ENCODE peak calls at places on chromosomes 16 and 17, in seven cellular contexts. D is CD4-positive, CD25-positive, alpha-beta regulatory T cell; C is Peyer's patch; J is transverse colon; W is effector memory CD4-positive, alpha-beta T cell; V is fibroblast of lung; I is mammary epithelial cell. P is an unnamed sample. For H3K27me3 and H3K9me3, the result is how much of the 10 kb centered on the place peaks cover.

GRCh38 chr16:81630632-81631026 is 148.5 kb upstream of the PLCG2 start:
- DNase-seq in D (no peak), C (no peak), J (no peak), W (no peak), V (no peak), I (no peak), P (no peak)

GRCh38 chr16:8874388-8874787 is 5.6 kb upstream of the CARHSP1 start:
- DNase-seq in D (no peak), C (no peak), J (no peak), W (no peak), V (peak), I (no peak), P (no peak)

GRCh38 chr17:17350491-17351355 is 47.5 kb downstream of the NT5M start:
- DNase-seq in D (no peak), C (no peak), J (no peak), W (no peak), V (peak), I (peak), P (no peak)

GRCh38 chr17:252456-252855 is 71.0 kb upstream of the DOC2B start:
- DNase-seq in D (no peak), C (peak), J (no peak), W (no peak), V (no peak), I (no peak), P (no peak)

GRCh38 chr17:488993-489757 is 136.6 kb upstream of the RPH3AL start:
- DNase-seq in D (peak), C (no peak), J (no peak), W (no peak), V (peak), I (peak), P (no peak)

GRCh38 chr16:51085271-51085670 is 65.8 kb downstream of the SALL1 start:
- DNase-seq in D (no peak), C (no peak), J (no peak), W (no peak), V (no peak), I (no peak), P (no peak)

GRCh38 chr17:62653831-62654829 is 26.7 kb downstream of the MRC2 start:
- DNase-seq in D (no peak), C (no peak), J (peak), W (no peak), V (peak), I (no peak), P (peak)

GRCh38 chr16:16162591-16162990 is 60.7 kb downstream of the ABCC6 start:
- DNase-seq in D (no peak), C (no peak), J (no peak), W (no peak), V (no peak), I (no peak), P (no peak)

GRCh38 chr16:86496262-86496928 is 13.9 kb upstream of the FOXF1 start:
- DNase-seq in D (no peak), C (no peak), J (no peak), W (no peak), V (no peak), I (no peak), P (no peak)
- H3K27me3 ChIP-seq in D (under half), C (under half), J (half or more), W (under half), V (under half), I (half or more), P (half or more)

GRCh38 chr16:88330971-88331890 is 51.5 kb upstream of the ZNF469 start:
- DNase-seq in D (no peak), C (no peak), J (no peak), W (no peak), V (no peak), I (no peak), P (no peak)

GRCh38 chr16:88328313-88328660 is 54.5 kb upstream of the ZNF469 start:
- DNase-seq in D (no peak), C (no peak), J (no peak), W (no peak), V (no peak), I (no peak), P (no peak)

GRCh38 chr16:88331989-88332920 is 50.5 kb upstream of the ZNF469 start:
- DNase-seq in D (no peak), C (no peak), J (peak), W (no peak), V (peak), I (peak), P (peak)

GRCh38 chr16:88327566-88328312 is 55.0 kb upstream of the ZNF469 start:
- DNase-seq in D (no peak), C (no peak), J (no peak), W (no peak), V (no peak), I (no peak), P (no peak)

DNA sequence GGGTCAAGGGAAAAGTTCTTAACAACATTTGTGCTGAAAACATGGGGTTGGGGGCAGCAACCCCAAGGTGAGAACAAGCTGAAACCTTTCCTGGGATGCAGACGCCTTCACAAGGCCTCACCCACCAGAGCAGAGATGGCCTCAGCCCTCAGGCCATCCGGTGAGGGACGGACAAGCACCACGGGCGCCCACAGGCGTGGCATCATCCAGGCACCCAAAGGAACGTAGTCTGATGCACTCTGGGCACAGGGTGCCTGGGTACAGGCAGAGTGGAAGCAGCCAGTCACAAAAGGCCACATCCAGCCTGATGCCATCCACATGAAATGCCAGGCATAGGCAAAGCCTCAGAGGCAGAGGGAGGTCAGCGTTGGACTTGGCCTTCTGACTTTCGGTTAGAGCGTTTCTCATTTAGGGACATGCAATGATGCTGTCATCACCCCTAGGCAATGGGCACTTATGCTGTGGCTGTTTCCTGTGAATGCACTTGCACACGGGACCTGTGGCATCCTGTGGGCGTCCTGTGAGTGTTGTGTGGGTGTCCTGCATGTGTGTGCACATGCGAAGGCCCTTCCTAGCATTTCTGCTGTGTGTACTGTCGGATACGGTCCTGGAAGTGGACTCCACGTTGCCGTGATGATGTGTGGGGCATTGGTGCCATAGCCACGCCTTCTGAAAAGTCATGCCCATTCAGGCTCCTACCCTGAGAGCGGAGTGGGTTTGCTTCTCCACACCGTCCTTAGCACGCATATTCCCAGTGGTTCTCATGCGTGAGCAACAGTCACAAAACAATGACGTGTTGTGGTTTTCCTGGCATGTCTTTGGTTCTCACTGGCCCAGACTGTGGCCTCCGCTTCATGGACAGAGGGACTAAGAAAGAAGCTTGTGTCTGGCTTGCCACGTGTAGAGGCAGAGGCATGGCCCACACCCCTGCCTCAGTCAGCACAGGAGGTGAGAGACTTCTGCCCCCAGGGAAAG is 52.7 kb upstream of the ZNF469 start:
- DNase-seq in D (no peak), C (no peak), J (no peak), W (no peak), V (no peak), I (peak), P (no peak)
- H3K27ac ChIP-seq in D (no peak), C (no peak), J (no peak), W (no peak), V (no peak), I (no peak), P (no peak)

DNA sequence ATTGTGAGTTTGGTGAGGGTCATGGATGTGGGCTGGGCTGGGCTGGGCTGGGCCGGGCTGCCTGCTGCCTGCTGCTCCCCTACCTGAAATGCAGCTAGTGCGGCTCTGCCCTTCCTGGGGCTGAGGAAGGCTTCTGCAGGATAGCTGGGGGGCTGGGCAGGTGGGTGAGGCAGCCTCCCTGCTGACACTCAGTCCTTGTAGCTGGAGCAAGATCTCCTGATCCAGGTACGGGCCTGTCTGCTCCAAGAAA is 4.7 kb downstream of the RPL13 start:
- DNase-seq in D (no peak), C (no peak), J (peak), W (no peak), V (no peak), I (no peak), P (no peak)
- H3K9me3 ChIP-seq in D (under half), C (under half), J (under half), W (under half), V (under half), I (under half), P (under half)

GRCh38 chr16:20318437-20318836 is 8.9 kb downstream of the GP2 start:
- DNase-seq in D (no peak), C (no peak), J (no peak), W (no peak), V (no peak), I (no peak), P (no peak)

GRCh38 chr16:20317117-20317516 is 10.2 kb downstream of the GP2 start:
- DNase-seq in D (no peak), C (no peak), J (no peak), W (no peak), V (no peak), I (no peak), P (no peak)

GRCh38 chr16:20319406-20319805 is 7.9 kb downstream of the GP2 start:
- DNase-seq in D (no peak), C (no peak), J (no peak), W (no peak), V (no peak), I (no peak), P (no peak)

GRCh38 chr16:20316715-20317114 is 10.6 kb downstream of the GP2 start:
- DNase-seq in D (no peak), C (no peak), J (no peak), W (no peak), V (no peak), I (no peak), P (no peak)

DNA sequence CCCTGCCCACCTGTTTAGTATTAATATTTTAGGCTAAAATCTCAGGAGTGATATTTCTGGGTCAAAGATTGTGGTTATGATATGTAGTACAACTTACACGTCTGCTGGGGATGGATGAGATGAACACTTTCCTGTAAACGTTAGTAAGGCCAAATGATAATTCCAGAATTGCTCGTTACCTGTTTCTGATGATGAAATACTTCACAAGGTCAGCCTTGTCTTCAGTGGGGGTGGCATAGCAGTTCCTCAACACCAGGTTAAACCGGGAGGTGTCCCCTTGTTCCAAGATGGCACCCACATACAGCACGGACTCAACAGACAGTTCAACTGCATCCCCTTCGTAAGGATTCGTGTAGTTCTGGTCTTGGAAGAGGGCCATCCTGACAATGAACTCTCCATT is 9.3 kb downstream of the GP2 start:
- DNase-seq in D (no peak), C (no peak), J (no peak), W (no peak), V (no peak), I (no peak), P (no peak)
- H3K27me3 ChIP-seq in D (under half), C (under half), J (under half), W (under half), V (under half), I (under half), P (under half)

DNA sequence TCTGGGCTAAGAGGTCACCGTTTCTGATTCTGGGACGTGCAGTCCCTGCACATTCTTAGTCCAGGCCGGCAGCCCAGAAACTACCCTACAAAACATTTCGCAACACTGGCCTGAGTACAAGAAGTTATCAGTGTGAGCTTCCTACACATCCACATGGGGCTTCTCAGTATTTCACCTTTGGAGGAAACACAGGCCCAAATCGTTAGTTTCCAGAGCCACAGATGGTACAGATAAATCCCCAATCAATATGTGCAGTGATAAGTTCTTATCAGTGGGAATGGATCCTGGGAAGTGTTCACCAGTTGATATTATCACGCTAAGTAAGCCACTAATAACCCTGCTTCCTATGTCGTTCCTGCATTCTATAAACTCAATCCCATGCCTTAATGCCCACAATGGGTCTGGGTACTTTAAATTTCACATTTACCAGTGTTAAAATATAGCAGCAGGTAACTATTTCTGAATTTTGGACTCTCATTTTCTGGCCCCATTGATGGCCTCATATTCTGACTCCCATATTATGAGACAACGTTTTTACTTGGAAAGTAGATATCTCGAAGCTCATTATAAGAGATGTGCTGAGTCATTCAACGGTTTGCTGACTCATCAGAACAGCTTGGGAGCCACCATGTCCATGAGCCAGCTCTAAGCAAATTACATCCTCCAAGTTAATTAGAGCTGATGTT is 370.2 kb upstream of the MAF start:
- DNase-seq in D (no peak), C (peak), J (peak), W (no peak), V (peak), I (no peak), P (peak)
- H3K27ac ChIP-seq in D (no peak), C (no peak), J (no peak), W (no peak), V (no peak), I (no peak), P (no peak)

GRCh38 chr17:56928586-56928985 is 14.7 kb upstream of the TRIM25 start:
- DNase-seq in D (no peak), C (no peak), J (no peak), W (no peak), V (no peak), I (no peak), P (no peak)
- H3K9me3 ChIP-seq in D (under half), C (under half), J (under half), W (under half), V (under half), I (under half), P (under half)

GRCh38 chr17:43411820-43412529 is 13.2 kb downstream of the ARL4D start:
- DNase-seq in D (no peak), C (no peak), J (no peak), W (no peak), V (no peak), I (no peak), P (no peak)

GRCh38 chr17:43410557-43411368 is 12.0 kb downstream of the ARL4D start:
- DNase-seq in D (no peak), C (no peak), J (no peak), W (no peak), V (no peak), I (no peak), P (no peak)

GRCh38 chr17:43406676-43407645 is 8.2 kb downstream of the ARL4D start:
- DNase-seq in D (no peak), C (no peak), J (no peak), W (no peak), V (peak), I (no peak), P (no peak)

GRCh38 chr17:43411369-43411677 is 12.5 kb downstream of the ARL4D start:
- DNase-seq in D (no peak), C (no peak), J (no peak), W (no peak), V (no peak), I (no peak), P (no peak)

GRCh38 chr17:43409131-43409530 is 10.3 kb downstream of the ARL4D start:
- DNase-seq in D (no peak), C (no peak), J (no peak), W (no peak), V (no peak), I (no peak), P (no peak)
- H3K27me3 ChIP-seq in D (under half), C (under half), J (under half), W (under half), V (under half), I (under half), P (under half)

GRCh38 chr16:87836844-87837581 is 32.3 kb downstream of the SLC7A5 start:
- DNase-seq in D (no peak), C (no peak), J (no peak), W (no peak), V (peak), I (no peak), P (no peak)
- H3K27ac ChIP-seq in D (no peak), C (no peak), J (no peak), W (no peak), V (no peak), I (no peak), P (no peak)